ENCODE peak calls at places on chromosomes 5 and 9, in seven cellular contexts. L is fibroblast of mammary gland; D is K562; I is neural crest cell; Z is tibial nerve; H is activated CD8-positive, alpha-beta T cell treated with anti-CD3 and anti-CD28 coated beads for 36 hours; V is GM10248. J is an unnamed sample.

GRCh38 chr9:104794070-104794469 is 30.1 kb downstream of the NIPSNAP3B start:
- DNase-seq in Z (no peak), L (no peak), D (no peak), H (peak), V (no peak), I (no peak), J (no peak)

GRCh38 chr9:2297771-2298170 is 282.6 kb downstream of the SMARCA2 start:
- DNase-seq in D (no peak), V (no peak), Z (no peak), H (no peak), L (no peak), I (no peak), J (no peak)

GRCh38 chr5:77449277-77449676 is 42.8 kb downstream of the WDR41 start:
- DNase-seq in V (no peak), H (no peak), I (no peak), D (peak), L (no peak), Z (no peak), J (no peak)

GRCh38 chr9:89911721-89912604 is 307.2 kb downstream of the GADD45G start:
- DNase-seq in Z (no peak), H (no peak), I (no peak), V (no peak), D (no peak), L (peak), J (no peak)

GRCh38 chr5:66306105-66306843 is 162.2 kb downstream of the SREK1 start:
- DNase-seq in I (peak), L (peak), V (peak), D (peak), H (peak), Z (peak), J (peak)

GRCh38 chr5:45694255-45694834 is 1.8 kb downstream of the HCN1 start:
- DNase-seq in L (peak), D (no peak), V (no peak), I (peak), H (no peak), Z (no peak), J (no peak)

GRCh38 chr5:108122701-108123100 is 259.2 kb downstream of the FBXL17 start:
- DNase-seq in V (no peak), I (no peak), H (no peak), Z (no peak), D (no peak), L (peak), J (peak)

GRCh38 chr5:88555658-88556057 is 287.0 kb upstream of the TMEM161B start:
- DNase-seq in H (peak), Z (no peak), D (peak), L (no peak), V (no peak), I (peak), J (no peak)

GRCh38 chr5:79035237-79035636 is 34.2 kb downstream of the DMGDH start:
- DNase-seq in I (no peak), V (no peak), L (no peak), D (no peak), H (no peak), Z (no peak), J (no peak)

GRCh38 chr9:125635888-125636287 is 71.1 kb downstream of the MAPKAP1 start:
- DNase-seq in D (no peak), I (no peak), H (no peak), Z (no peak), L (no peak), V (no peak), J (no peak)

GRCh38 chr5:1542755-1543154 is 19.0 kb upstream of the LPCAT1 start:
- DNase-seq in L (peak), Z (peak), H (no peak), D (no peak), V (no peak), I (no peak), J (peak)

GRCh38 chr5:143016777-143017374 is 246.7 kb downstream of the ARHGAP26 start:
- DNase-seq in V (peak), Z (no peak), H (peak), I (peak), D (peak), L (peak), J (peak)

GRCh38 chr5:34491251-34491620 is 164.9 kb upstream of the RAI14 start:
- DNase-seq in D (no peak), H (no peak), L (no peak), Z (no peak), I (no peak), V (no peak), J (peak)

GRCh38 chr9:94081864-94082468 is 2.3 kb upstream of the PTPDC1 start:
- DNase-seq in L (no peak), I (no peak), H (no peak), D (no peak), V (no peak), Z (no peak), J (no peak)

GRCh38 chr9:137610944-137611343 is 5.5 kb downstream of the ARRDC1 start:
- DNase-seq in H (no peak), L (no peak), Z (no peak), D (no peak), I (no peak), V (no peak), J (no peak)

GRCh38 chr9:112348257-112348992 is 15.0 kb upstream of the PTBP3 start:
- DNase-seq in H (peak), V (peak), D (no peak), Z (peak), L (peak), I (peak), J (peak)

GRCh38 chr9:124268248-124268647 is 10.5 kb downstream of the NEK6 start:
- DNase-seq in L (no peak), V (no peak), D (no peak), Z (no peak), H (no peak), I (no peak), J (no peak)

GRCh38 chr9:124266139-124266825 is 8.5 kb downstream of the NEK6 start:
- DNase-seq in I (no peak), V (no peak), H (no peak), L (no peak), Z (no peak), D (no peak), J (peak)

GRCh38 chr9:124266826-124267201 is 9.1 kb downstream of the NEK6 start:
- DNase-seq in H (no peak), I (no peak), V (no peak), L (no peak), D (no peak), Z (no peak), J (no peak)

GRCh38 chr9:124269556-124269955 is 11.8 kb downstream of the NEK6 start:
- DNase-seq in H (no peak), Z (no peak), I (no peak), V (no peak), L (no peak), D (no peak), J (no peak)

DNA sequence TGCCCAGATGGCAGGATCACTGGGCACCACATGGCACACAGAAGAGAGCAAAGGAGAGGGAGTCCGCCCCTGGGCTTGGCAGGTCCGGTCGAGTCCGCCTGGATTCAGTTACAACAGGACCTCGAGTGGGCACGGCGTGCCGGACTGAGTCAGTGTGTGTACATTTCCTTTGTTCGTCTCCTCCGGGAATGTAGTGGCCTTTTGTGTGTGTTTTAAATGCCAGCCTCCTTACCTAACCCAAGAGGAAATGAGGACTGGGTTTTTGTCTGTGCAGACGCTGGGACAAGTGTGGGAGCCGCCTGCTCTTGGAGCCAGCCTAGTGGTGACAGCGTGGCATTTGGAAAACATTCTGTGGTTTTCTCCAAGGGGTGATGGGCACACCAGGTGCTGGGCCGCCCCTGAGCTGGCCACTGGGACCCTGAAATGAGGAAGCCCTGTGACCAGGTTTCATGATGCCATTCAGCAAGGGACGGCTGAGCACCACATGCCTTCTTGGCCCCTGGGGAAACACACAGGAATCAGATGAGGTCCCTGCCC is 9.6 kb downstream of the NEK6 start:
- DNase-seq in V (no peak), L (peak), Z (no peak), D (no peak), I (no peak), H (peak), J (peak)
- TF ChIP-seq CTCF in V (no peak), L (no peak), Z (peak), D (no peak), I (no peak), H (no peak), J (no peak)

GRCh38 chr5:135567661-135568060 is 11.1 kb downstream of the CXCL14 start:
- DNase-seq in Z (no peak), L (no peak), I (no peak), D (no peak), V (no peak), H (no peak), J (no peak)

GRCh38 chr5:135568241-135568640 is 10.6 kb downstream of the CXCL14 start:
- DNase-seq in D (no peak), I (no peak), Z (no peak), L (no peak), V (no peak), H (no peak), J (no peak)

GRCh38 chr5:135565256-135565655 is 13.5 kb downstream of the CXCL14 start:
- DNase-seq in D (no peak), V (no peak), H (no peak), L (peak), I (no peak), Z (no peak), J (peak)

GRCh38 chr5:135565691-135566421 is 12.9 kb downstream of the CXCL14 start:
- DNase-seq in D (peak), V (peak), L (peak), I (peak), H (peak), Z (peak), J (peak)

DNA sequence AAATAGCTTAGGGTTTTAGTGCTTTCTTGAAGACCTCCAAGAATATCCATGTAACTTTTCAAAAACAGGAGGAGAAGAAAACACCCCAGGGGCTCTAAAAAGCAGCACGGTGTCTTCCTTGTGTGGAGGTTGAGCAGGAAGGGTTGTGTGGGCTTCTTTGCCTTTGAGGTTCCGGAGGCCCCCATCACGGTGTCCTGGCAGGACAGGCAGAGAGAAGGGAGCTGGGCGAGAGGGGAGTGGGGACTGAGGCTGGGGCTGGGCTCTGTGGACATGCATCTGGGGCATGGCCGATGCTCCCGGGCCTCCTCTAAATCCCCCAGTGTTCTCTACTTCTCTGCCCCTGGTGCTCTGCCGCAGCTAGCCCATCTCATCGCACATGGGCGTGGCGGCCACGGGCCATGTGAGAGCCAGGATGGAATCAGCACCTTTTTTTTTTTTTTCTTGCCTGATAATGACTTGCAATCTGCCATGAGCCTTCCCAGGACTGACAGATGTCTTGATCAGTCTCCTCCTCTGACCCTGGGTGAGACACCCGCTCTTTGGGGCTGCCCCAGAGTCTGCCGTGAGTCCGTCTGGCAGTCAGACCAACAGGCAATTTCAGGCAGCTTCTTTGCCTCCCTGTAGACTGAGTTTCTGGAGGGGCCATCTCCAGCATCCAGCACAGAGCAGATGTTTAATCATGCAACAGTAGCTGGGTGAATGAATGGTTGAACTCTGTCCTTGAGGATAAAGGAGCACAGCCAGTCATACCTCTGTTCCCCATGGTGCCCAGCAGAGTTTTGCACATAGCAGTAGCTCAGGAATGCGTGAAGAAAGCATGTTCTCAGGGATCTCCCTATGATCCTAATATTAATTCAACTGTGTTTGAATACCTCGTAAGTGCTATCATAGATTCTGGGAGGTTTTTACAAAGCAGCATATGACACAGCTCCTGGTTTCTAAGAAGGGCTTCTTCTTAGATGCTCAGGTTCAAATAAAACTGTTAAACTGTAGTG is 12.1 kb downstream of the CXCL14 start:
- DNase-seq in Z (no peak), H (no peak), I (no peak), V (no peak), D (peak), L (no peak), J (no peak)
- TF ChIP-seq CTCF in Z (no peak), H (no peak), I (no peak), V (no peak), D (no peak), L (no peak), J (no peak)

GRCh38 chr9:17398351-17398750 is 180.5 kb upstream of the SH3GL2 start:
- DNase-seq in V (no peak), H (no peak), L (peak), I (no peak), Z (no peak), D (no peak), J (no peak)

GRCh38 chr9:17403539-17403938 is 175.3 kb upstream of the SH3GL2 start:
- DNase-seq in L (no peak), I (no peak), D (no peak), Z (no peak), H (no peak), V (no peak), J (no peak)

GRCh38 chr9:17401858-17402257 is 177.0 kb upstream of the SH3GL2 start:
- DNase-seq in D (no peak), H (no peak), L (no peak), I (no peak), Z (no peak), V (no peak), J (no peak)

GRCh38 chr9:17402309-17402708 is 176.6 kb upstream of the SH3GL2 start:
- DNase-seq in D (no peak), I (no peak), V (no peak), L (peak), H (no peak), Z (no peak), J (peak)
- TF ChIP-seq CTCF in D (no peak), I (peak), V (no peak), L (peak), H (no peak), Z (no peak), J (peak)

DNA sequence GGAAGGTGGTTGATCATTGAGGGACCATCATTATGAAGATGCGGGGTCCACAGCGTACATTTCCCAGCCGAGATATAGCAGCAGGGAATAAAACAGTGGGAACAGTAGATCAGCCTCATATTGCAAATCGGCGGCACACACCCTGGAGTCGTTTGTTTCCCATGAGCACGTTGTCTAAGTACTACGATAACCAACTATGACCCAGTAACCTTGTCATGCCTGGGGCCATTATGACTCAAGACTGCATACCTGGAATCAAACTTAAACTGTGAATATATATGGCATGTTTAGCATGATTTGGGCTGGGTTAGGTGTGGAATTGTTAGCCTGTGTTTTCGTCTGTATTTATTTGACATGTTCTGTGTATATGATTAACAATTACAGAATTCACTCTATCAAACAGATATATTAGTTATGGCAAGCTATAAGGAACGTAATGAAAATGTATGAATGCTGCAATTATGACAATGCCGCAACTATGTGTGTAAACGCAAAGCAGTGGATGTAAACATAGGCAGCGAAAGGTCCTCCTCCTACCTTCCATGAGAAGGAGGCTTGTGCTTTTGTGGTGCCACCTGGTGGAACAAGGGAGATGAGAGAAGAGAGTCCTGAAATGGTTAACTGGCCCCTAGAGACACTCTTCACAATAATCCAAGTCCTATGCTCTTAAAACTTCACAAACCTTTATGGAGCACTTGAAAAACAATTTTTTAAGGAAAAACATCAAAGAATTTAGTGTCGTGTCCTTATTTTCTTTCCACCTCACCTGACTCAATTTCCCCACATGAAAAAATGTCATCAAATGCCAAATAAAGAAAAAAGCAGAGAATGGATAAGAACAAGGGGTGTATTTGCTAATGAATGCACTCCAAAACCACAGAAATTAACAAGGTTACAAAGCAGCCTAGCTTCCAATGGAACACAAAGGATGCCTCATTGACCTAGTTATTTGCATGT is 47.1 kb downstream of the SEMA5A start:
- DNase-seq in L (peak), D (peak), I (no peak), H (no peak), Z (no peak), V (no peak), J (no peak)
- TF ChIP-seq CTCF in L (peak), D (peak), I (peak), H (no peak), Z (no peak), V (peak), J (peak)

GRCh38 chr5:93891491-93892480 is 150.4 kb upstream of the POU5F2 start:
- DNase-seq in L (no peak), I (no peak), D (no peak), V (no peak), Z (no peak), H (no peak), J (no peak)

GRCh38 chr5:93893050-93893449 is 151.7 kb upstream of the POU5F2 start:
- DNase-seq in V (no peak), D (no peak), L (no peak), Z (no peak), I (no peak), H (no peak), J (no peak)

GRCh38 chr5:93890657-93891056 is 149.3 kb upstream of the POU5F2 start:
- DNase-seq in Z (no peak), V (no peak), I (no peak), D (no peak), H (no peak), L (no peak), J (no peak)

GRCh38 chr5:93892481-93892880 is 151.1 kb upstream of the POU5F2 start:
- DNase-seq in V (no peak), Z (no peak), D (no peak), L (no peak), I (no peak), H (no peak), J (no peak)

DNA sequence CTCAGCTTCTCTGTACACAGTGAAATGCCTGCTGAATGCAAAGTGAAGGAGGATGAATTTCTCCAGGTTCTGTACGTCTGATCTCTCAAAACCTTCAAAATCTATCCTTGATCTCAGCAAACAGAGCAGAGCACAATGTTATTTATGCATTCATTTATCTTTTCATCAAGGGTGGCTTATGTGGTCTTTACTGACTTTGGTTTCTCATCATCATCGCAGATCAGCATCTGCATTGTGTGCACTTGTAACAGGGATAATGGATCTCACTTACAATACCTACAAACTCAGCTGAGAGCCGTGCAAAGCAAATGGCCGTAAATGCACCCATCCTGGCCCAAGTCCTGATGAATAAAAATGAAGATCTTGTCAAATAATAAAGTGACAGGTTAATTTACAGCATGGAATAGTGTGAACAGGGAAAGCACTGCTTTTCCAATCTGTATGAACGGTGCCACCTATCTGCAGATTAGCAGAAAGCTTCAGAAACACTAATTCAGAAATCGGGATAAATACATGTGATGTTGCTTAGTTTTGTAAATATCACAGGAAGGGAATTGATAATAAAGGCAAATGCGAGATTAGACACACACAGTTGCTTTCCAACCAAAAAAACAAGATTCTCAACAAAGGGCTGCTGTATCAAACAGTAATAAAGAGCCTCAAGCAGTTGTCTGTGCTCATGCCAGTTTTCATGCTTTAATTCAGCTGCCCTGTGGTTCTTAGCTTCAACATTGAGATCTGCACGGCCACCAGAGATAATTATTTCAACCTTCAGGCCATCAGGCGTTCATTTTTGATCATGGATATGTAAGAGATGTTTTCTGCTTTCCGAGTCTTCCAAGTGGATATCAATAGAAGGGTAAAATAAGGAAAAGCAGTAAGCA is 153.3 kb upstream of the POU5F2 start:
- DNase-seq in L (peak), V (no peak), I (no peak), D (no peak), Z (no peak), H (no peak), J (peak)
- TF ChIP-seq CTCF in L (peak), V (peak), I (peak), D (no peak), Z (peak), H (peak), J (peak)

GRCh38 chr9:136372006-136372405 is 1.5 kb downstream of the CARD9 start:
- DNase-seq in I (no peak), L (no peak), V (no peak), D (no peak), H (no peak), Z (no peak), J (no peak)

GRCh38 chr9:136374183-136374575 is 710 bp upstream of the CARD9 start:
- DNase-seq in I (no peak), L (no peak), Z (no peak), V (no peak), D (no peak), H (no peak), J (no peak)

GRCh38 chr9:136373300-136374182 is at the start of gene CARD9:
- DNase-seq in D (peak), H (peak), I (no peak), Z (no peak), L (no peak), V (peak), J (peak)

GRCh38 chr9:136370687-136371530 is 2.6 kb downstream of the CARD9 start:
- DNase-seq in L (peak), D (no peak), I (no peak), Z (no peak), V (no peak), H (no peak), J (no peak)

GRCh38 chr9:136372561-136373299 is 739 bp downstream of the CARD9 start:
- DNase-seq in D (peak), V (peak), I (peak), L (peak), Z (peak), H (peak), J (peak)
- TF ChIP-seq CTCF in D (peak), V (peak), I (peak), L (peak), Z (peak), H (no peak), J (peak)

GRCh38 chr5:139670369-139671095 is 22.4 kb downstream of the CXXC5 start:
- DNase-seq in H (peak), Z (no peak), I (no peak), D (peak), V (peak), L (no peak), J (no peak)
- TF ChIP-seq CTCF in H (peak), Z (no peak), I (no peak), D (peak), V (peak), L (peak), J (peak)

J was measured in foreskin fibroblast.